ENCODE peak calls at places on chromosome 21, in seven cellular contexts. Q is HCT116, M is tibial nerve, Y is breast epithelium, Z is NB4, W is right lobe of liver, I is ovary. E is an unnamed sample.

GRCh38 chr21:28538987-28539622 is 453.6 kb downstream of the LTN1 start:
- DNase-seq in M (no peak), Y (no peak), I (no peak), W (no peak), Z (no peak), Q (no peak), E (no peak)

GRCh38 chr21:15005391-15005790 is 59.4 kb downstream of the NRIP1 start:
- DNase-seq in I (peak), Q (no peak), Y (no peak), Z (no peak), M (no peak), W (no peak), E (no peak)

GRCh38 chr21:41993744-41994143 is 16.4 kb downstream of the ZBTB21 start:
- DNase-seq in I (no peak), Q (no peak), Z (no peak), W (no peak), Y (no peak), M (no peak), E (peak)

GRCh38 chr21:24941316-24942185 is 665.7 kb downstream of the MRPL39 start:
- DNase-seq in Y (no peak), Q (no peak), M (no peak), I (peak), W (no peak), Z (no peak), E (no peak)

GRCh38 chr21:26715878-26716506 is 129.2 kb downstream of the ADAMTS1 start:
- DNase-seq in Y (no peak), Q (no peak), I (no peak), W (no peak), Z (peak), M (peak), E (peak)

GRCh38 chr21:31618696-31619430 is 40.6 kb upstream of the SOD1 start:
- DNase-seq in Q (no peak), I (no peak), Z (peak), Y (no peak), W (no peak), M (no peak), E (no peak)

GRCh38 chr21:27171704-27172103 is 204.8 kb upstream of the ADAMTS5 start:
- DNase-seq in Q (no peak), W (no peak), Y (no peak), Z (no peak), I (no peak), M (no peak), E (peak)

GRCh38 chr21:28632718-28633408 is 359.8 kb downstream of the LTN1 start:
- DNase-seq in Y (no peak), W (no peak), I (no peak), Z (no peak), Q (no peak), M (no peak), E (no peak)

GRCh38 chr21:28795251-28795650 is 197.4 kb downstream of the LTN1 start:
- DNase-seq in Y (no peak), Q (no peak), W (no peak), I (no peak), Z (no peak), M (no peak), E (no peak)

GRCh38 chr21:41610042-41610839 is 102.3 kb upstream of the TMPRSS2 start:
- DNase-seq in I (no peak), Q (peak), M (peak), W (no peak), Z (peak), Y (peak), E (no peak)

DNA sequence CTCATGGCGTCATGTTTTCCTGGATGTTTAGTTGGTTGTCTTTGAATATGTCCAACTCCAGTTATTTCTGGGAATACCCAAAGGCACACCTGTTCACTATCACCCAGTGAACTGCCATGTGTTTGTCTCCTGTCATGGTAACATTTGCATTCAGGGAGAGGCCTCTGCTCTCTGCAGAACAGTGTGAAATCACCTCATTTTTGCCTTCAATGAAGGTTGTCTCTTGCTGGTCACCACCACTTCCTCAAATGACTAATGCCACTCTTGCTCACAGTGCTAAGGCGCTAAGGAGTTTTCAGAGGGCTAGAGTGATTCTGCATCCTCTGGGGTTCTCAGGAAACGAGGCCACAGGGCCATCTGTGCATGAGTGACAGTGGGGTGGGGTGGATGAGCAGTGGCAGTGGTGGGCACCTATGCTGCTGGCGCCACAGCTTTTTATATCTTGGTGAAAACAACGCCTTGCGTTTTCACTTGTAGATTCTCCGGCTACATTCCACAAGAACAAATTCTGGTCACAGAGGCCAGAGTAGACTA is 60.0 kb upstream of the ATP5PO start:
- DNase-seq in I (no peak), M (no peak), Y (no peak), Z (peak), W (no peak), Q (no peak), E (no peak)
- TF ChIP-seq POLR2A in I (no peak), M (no peak), Y (no peak), Z (no peak), W (no peak), Q (no peak), E (no peak)

GRCh38 chr21:44337941-44338895 is 972 bp downstream of the CFAP410 start:
- DNase-seq in I (peak), Q (peak), W (peak), Y (no peak), Z (peak), M (peak), E (peak)
- H3K4me3 ChIP-seq in I (peak), Q (peak), W (peak), Y (peak), Z (peak), M (peak), E (peak)

DNA sequence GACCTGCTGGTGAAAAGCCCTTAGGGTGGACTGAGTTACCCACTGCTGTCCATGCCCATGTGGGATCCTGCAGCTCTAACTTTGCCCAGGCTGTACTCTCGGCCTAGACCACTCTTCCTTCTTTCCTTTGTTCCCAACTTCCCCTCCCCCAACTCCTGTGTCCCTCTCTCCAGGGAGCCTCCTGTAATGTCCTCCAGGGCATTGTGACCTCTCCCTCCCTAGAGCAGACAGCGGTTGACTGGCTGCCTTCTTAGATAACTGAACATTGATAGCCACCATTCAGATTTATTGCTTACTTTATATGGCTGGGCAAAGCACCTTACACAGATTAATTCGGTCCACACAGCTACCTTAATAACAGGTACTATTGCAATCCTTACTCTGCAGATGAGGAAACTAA is 5.0 kb downstream of the RUNX1 start:
- DNase-seq in Z (no peak), I (no peak), Y (no peak), W (no peak), M (no peak), Q (no peak), E (no peak)
- TF ChIP-seq POLR2A in Z (no peak), I (no peak), Y (no peak), W (no peak), M (no peak), Q (no peak), E (no peak)

GRCh38 chr21:36693144-36694040 is 5.5 kb upstream of the SIM2 start:
- DNase-seq in Z (no peak), I (no peak), M (no peak), Q (no peak), Y (no peak), W (no peak), E (no peak)

GRCh38 chr21:36691539-36692124 is 7.3 kb upstream of the SIM2 start:
- DNase-seq in Q (no peak), M (no peak), Y (no peak), I (no peak), W (no peak), Z (no peak), E (no peak)

GRCh38 chr21:36694041-36694515 is 4.8 kb upstream of the SIM2 start:
- DNase-seq in I (no peak), Z (no peak), Y (no peak), W (no peak), Q (no peak), M (no peak), E (no peak)

GRCh38 chr21:36692125-36692843 is 6.6 kb upstream of the SIM2 start:
- DNase-seq in W (no peak), Q (no peak), Y (no peak), Z (no peak), I (no peak), M (no peak), E (no peak)

DNA sequence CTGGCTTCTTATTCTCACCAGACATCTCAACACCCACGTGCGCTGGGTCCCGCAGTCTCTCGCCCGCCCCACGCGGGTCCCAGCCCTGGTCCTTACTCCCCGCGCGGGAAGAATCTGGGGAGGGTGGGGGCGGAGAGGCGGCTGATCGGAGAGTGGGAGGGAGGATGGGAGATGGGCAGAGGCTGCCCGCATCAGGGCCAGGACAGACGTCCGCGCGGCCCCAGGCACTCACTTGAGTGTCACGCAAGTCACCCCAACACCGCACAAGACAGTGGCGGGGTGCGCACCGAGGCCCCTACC is 6.1 kb upstream of the SIM2 start:
- DNase-seq in Q (no peak), Y (no peak), Z (no peak), W (no peak), M (no peak), I (no peak), E (no peak)
- H3K4me3 ChIP-seq in Q (no peak), Y (no peak), Z (no peak), W (no peak), M (no peak), I (no peak), E (no peak)

DNA sequence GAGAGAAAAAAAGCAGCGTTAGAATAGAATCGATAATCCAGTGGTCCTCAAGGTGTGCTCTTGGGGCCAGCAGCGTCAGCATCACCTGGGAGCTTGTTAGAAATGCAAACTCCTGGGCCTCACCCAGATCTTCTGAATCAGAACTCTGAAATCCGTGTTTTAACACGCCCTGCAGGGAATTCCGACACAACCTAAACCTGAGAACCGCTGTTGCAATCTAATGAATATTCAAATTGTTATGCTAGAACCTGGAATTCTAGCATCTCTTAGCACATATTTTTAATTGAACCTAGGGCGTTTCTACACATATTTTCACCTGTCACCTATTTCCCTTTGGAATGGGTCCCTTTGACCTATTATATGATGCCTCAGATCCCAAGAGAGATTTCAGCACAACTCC is 175.7 kb downstream of the PSMG1 start:
- DNase-seq in Q (no peak), W (no peak), I (no peak), M (no peak), Y (no peak), Z (no peak), E (no peak)
- TF ChIP-seq POLR2A in Q (no peak), W (no peak), I (no peak), M (no peak), Y (no peak), Z (no peak), E (no peak)

DNA sequence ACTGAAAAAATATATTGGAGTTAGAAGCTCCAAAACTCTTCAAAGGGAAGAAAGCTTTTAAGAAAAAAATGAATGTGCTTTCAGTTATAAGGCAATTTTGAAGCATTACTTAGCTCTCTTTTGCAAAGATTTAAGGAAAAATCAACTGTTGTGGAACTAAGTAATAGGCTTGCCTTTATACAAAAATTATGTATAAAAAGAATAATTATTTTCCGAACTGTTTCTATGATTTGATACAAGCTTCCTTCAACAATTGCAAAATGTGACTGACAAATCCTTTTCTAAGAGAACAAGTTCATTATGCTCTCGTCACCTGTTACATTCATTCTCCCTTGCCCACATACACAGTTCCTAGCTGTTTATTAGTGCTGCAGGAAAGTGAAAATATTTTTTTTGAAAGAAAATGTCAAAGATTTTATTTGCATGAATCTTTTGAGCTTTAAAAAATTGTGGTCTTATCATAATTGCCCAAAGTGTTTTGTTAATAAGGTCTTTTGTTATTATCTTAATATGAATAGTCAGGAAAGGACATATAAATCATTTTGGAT is 466.2 kb downstream of the USP25 start:
- DNase-seq in Z (no peak), M (no peak), Y (no peak), W (no peak), I (no peak), Q (no peak), E (no peak)
- H3K4me3 ChIP-seq in Z (no peak), M (peak), Y (peak), W (peak), I (peak), Q (no peak), E (peak)

E was measured in uterus.